ENCODE peak calls at places on chromosomes 13 and 19, in four cellular contexts. V is iPS-NIHi11; F is activated naive CD4-positive, alpha-beta T cell treated with anti-CD3 and anti-CD28 coated beads, Interleukin-2, amount 10 ng/mL, durations not matched to agents 7 days and 5 days; U is kidney tubule cell. D is an unnamed sample.

GRCh38 chr13:27728271-27728670 is 64.0 kb upstream of the GSX1 start:
- DNase-seq in V (peak), F (no peak), U (no peak), D (no peak)

GRCh38 chr19:19591133-19591825 is 27.2 kb downstream of the PBX4 start:
- DNase-seq in V (peak), F (peak), U (peak), D (peak)

GRCh38 chr13:100987993-100988392 is 313.4 kb upstream of the TMTC4 start:
- DNase-seq in V (peak), F (no peak), U (peak), D (no peak)

GRCh38 chr13:96511587-96511986 is 421.7 kb downstream of the HS6ST3 start:
- DNase-seq in V (no peak), F (no peak), U (no peak), D (no peak)

GRCh38 chr13:55464222-55464621 is 1676.5 kb upstream of the PRR20A start:
- DNase-seq in V (no peak), F (no peak), U (no peak), D (no peak)

GRCh38 chr19:37362733-37363132 is 8.2 kb upstream of the ZNF527 start:
- DNase-seq in V (peak), F (no peak), U (peak), D (no peak)

GRCh38 chr13:41117859-41118258 is 14.7 kb downstream of the KBTBD6 start:
- DNase-seq in V (no peak), F (no peak), U (no peak), D (no peak)

GRCh38 chr19:11200931-11201330 is 3.6 kb upstream of the KANK2 start:
- DNase-seq in V (no peak), F (no peak), U (no peak), D (no peak)

GRCh38 chr13:113638173-113638746 is 19.7 kb downstream of the ATP4B start:
- DNase-seq in V (no peak), F (peak), U (no peak), D (no peak)

GRCh38 chr13:72458701-72459100 is 268.7 kb downstream of the MZT1 start:
- DNase-seq in V (peak), F (no peak), U (peak), D (no peak)

GRCh38 chr13:48096670-48097069 is 1.8 kb upstream of the MED4 start:
- DNase-seq in V (no peak), F (no peak), U (no peak), D (no peak)

GRCh38 chr13:62194371-62194770 is 778.7 kb upstream of the PCDH20 start:
- DNase-seq in V (no peak), F (no peak), U (peak), D (no peak)

GRCh38 chr19:13463296-13463695 is 43.0 kb downstream of the CACNA1A start:
- DNase-seq in V (peak), F (peak), U (no peak), D (no peak)

D was measured in effector memory CD8-positive, alpha-beta T cell.